ENCODE peak calls at places on chromosome 12, in four cellular contexts. X is colonic mucosa, U is mammary epithelial cell, J is tibial nerve. Q is an unnamed sample. For H3K4me1, the result is how much of the 10 kb centered on the place peaks cover.

GRCh38 chr12:27682534-27682933 is 13.7 kb upstream of the REP15 start:
- DNase-seq in X (no peak), U (no peak), J (no peak), Q (no peak)

GRCh38 chr12:91404362-91404899 is 221.8 kb upstream of the DCN start:
- DNase-seq in X (no peak), U (peak), J (no peak), Q (no peak)

GRCh38 chr12:99450231-99450630 is 197.3 kb upstream of the GARIN6 start:
- DNase-seq in X (no peak), U (no peak), J (no peak), Q (no peak)

GRCh38 chr12:12467701-12468218 is 94.9 kb downstream of the DUSP16 start:
- DNase-seq in X (no peak), U (no peak), J (no peak), Q (no peak)

GRCh38 chr12:116677202-116677651 is 60.6 kb downstream of the SPRING1 start:
- DNase-seq in X (no peak), U (no peak), J (no peak), Q (no peak)

GRCh38 chr12:49917126-49917787 is 13.6 kb upstream of the FAIM2 start:
- DNase-seq in X (no peak), U (no peak), J (no peak), Q (no peak)

GRCh38 chr12:113186033-113186365 is 478 bp downstream of the RITA1 start:
- DNase-seq in X (no peak), U (no peak), J (no peak), Q (no peak)

GRCh38 chr12:54716284-54716683 is 68.1 kb upstream of the DCD start:
- DNase-seq in X (no peak), U (no peak), J (no peak), Q (no peak)

GRCh38 chr12:90037740-90038139 is 329.1 kb upstream of the ATP2B1 start:
- DNase-seq in X (no peak), U (no peak), J (no peak), Q (no peak)

GRCh38 chr12:26250801-26251200 is 55.4 kb downstream of the SSPN start:
- DNase-seq in X (no peak), U (no peak), J (no peak), Q (no peak)

GRCh38 chr12:67667276-67668073 is 18.9 kb downstream of the DYRK2 start:
- DNase-seq in X (peak), U (no peak), J (peak), Q (peak)

GRCh38 chr12:30794591-30795409 is 40.0 kb upstream of the CAPRIN2 start:
- DNase-seq in X (no peak), U (peak), J (no peak), Q (no peak)

GRCh38 chr12:97716356-97716755 is 253.8 kb downstream of the RMST start:
- DNase-seq in X (no peak), U (peak), J (peak), Q (no peak)

GRCh38 chr12:107515446-107515958 is 170.1 kb upstream of the PWP1 start:
- DNase-seq in X (no peak), U (peak), J (peak), Q (peak)

GRCh38 chr12:15116073-15116472 is 105.1 kb downstream of the RERG start:
- DNase-seq in X (no peak), U (no peak), J (no peak), Q (no peak)

GRCh38 chr12:111715242-111715641 is 29.4 kb downstream of the ACAD10 start:
- DNase-seq in X (no peak), U (no peak), J (no peak), Q (peak)

GRCh38 chr12:14714437-14714836 is 18.0 kb upstream of the GUCY2C start:
- DNase-seq in X (no peak), U (no peak), J (no peak), Q (no peak)

GRCh38 chr12:7642876-7643309 is 22.8 kb downstream of the APOBEC1 start:
- DNase-seq in X (peak), U (no peak), J (no peak), Q (no peak)

GRCh38 chr12:4346931-4347330 is 25.9 kb downstream of the TIGAR start:
- DNase-seq in X (no peak), U (no peak), J (no peak), Q (no peak)

GRCh38 chr12:31896514-31897039 is 62.6 kb upstream of the RESF1 start:
- DNase-seq in X (peak), U (peak), J (peak), Q (no peak)

GRCh38 chr12:9634177-9634803 is 26.6 kb upstream of the KLRB1 start:
- DNase-seq in X (peak), U (peak), J (peak), Q (no peak)

GRCh38 chr12:53738834-53739284 is 11.6 kb upstream of the CALCOCO1 start:
- DNase-seq in X (no peak), U (no peak), J (no peak), Q (no peak)

GRCh38 chr12:48131517-48131916 is 12.4 kb downstream of the PFKM start:
- DNase-seq in X (no peak), U (no peak), J (no peak), Q (no peak)
- H3K27ac ChIP-seq in X (no peak), U (no peak), J (no peak), Q (peak)

DNA sequence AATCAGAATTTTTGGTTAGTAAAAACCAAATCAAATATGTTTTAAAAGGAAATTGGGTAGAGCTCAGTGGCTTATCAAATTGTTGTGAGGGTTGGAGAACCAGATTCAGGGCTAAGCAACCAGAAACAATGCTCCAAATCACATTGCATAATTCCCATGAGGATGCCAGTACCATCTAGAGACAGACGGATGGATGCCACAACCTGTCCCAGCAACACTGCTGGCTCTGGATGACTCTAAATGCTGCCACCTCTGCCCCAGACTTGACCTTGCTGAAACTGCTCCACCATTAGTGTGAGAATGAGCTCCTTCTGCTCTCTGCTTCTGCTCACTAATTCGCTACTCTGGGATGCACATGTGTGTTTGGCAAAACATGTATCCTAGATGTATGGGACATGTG is 43.9 kb downstream of the FRS2 start:
- DNase-seq in X (no peak), U (no peak), J (no peak), Q (no peak)
- H3K4me1 ChIP-seq in X (under half), U (under half), J (under half), Q (half or more)

DNA sequence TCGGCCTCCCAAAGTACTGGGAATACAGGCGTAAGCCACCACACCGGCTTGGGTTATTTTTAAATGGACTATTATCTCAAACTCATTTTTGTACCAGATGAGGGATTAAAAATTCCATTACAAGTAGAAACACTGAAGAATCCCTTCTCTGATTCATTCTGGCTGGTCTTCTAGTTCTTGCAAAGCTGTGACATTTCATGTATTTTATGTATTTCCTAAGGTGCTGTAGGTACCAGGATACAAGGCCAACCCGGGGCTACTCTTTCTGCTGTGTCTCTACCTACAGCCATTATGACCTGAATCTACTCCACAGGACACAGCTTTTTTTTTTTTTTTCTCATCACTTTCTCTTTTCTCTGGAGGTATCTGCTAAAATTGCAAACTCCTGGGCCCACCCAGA is 24.9 kb downstream of the CPM start:
- DNase-seq in X (no peak), U (no peak), J (no peak), Q (no peak)
- H3K27ac ChIP-seq in X (no peak), U (no peak), J (no peak), Q (no peak)

GRCh38 chr12:106289196-106289681 is 13.3 kb upstream of the TCP11L2 start:
- DNase-seq in X (no peak), U (no peak), J (no peak), Q (no peak)

GRCh38 chr12:106290666-106291065 is 11.9 kb upstream of the TCP11L2 start:
- DNase-seq in X (no peak), U (no peak), J (no peak), Q (no peak)

GRCh38 chr12:106287364-106287763 is 15.2 kb upstream of the TCP11L2 start:
- DNase-seq in X (no peak), U (peak), J (no peak), Q (no peak)

GRCh38 chr12:106288134-106288509 is 14.4 kb upstream of the TCP11L2 start:
- DNase-seq in X (no peak), U (no peak), J (no peak), Q (no peak)

DNA sequence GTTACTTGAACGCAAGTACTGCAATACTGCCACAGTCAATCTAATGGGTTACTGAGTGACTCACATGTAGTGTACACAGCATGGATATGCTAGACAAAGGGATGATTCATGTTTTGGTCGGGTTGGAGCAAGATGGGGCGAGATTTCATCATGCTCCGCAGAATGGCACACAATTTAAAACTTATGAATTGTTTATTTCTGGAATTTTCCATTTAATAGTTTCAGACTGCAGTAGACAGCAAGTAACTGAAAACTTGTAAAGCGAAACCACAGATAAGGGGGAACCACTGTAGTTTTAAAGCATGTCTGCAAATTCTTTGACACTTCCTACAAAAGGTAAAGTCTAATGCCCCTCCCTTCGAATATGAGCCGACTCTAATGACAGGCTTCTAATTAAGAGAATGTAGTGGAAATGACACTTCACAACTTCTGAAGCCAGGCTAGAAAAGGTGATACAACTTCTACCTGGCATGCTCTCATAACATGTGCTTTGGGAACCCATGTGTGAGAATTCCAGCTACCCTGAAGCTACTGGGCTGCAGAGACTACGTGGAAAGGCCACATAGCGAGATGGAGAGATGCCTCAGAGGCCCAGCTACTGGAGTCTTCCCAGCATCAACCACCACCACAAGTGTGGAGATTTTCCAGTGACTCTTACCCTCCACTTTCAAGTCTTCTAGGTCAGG is 13.9 kb upstream of the TCP11L2 start:
- DNase-seq in X (no peak), U (peak), J (no peak), Q (no peak)
- H3K4me1 ChIP-seq in X (under half), U (under half), J (under half), Q (under half)

GRCh38 chr12:1970331-1970900 is 33.8 kb downstream of the DCP1B start:
- DNase-seq in X (no peak), U (no peak), J (no peak), Q (no peak)
- H3K27ac ChIP-seq in X (no peak), U (no peak), J (no peak), Q (no peak)

Q was measured in psoas muscle.